ENCODE peak calls at places on chromosomes 13 and 19, in ten cellular contexts. N is left ventricle myocardium inferior, K is colonic mucosa, U is dorsolateral prefrontal cortex, G is GM13977, I is brain microvascular endothelial cell, Y is fibroblast of pulmonary artery, C is adrenal gland, S is AG09319, D is ascending aorta. O is an unnamed sample.

GRCh38 chr13:98202026-98202425 is 25.0 kb upstream of the RNF113B start:
- DNase-seq in N (no peak), G (no peak), K (peak; percentile 52), D (no peak), C (no peak), S (no peak), I (no peak), Y (no peak), U (no peak), O (no peak)

GRCh38 chr13:20609145-20609544 is 42.2 kb downstream of the IFT88 start:
- DNase-seq in D (no peak), I (peak; percentile 85), U (no peak), Y (peak; percentile 83), K (no peak), N (no peak), S (peak; percentile 44), G (no peak), C (no peak), O (peak; percentile 68)

GRCh38 chr13:27375686-27376326 is 48.6 kb upstream of the GTF3A start:
- DNase-seq in I (peak; percentile 71), N (peak; percentile 46), D (no peak), K (peak; percentile 84), U (no peak), S (no peak), Y (peak; percentile 74), C (peak; percentile 51), G (peak; percentile 63), O (peak; percentile 68)

GRCh38 chr19:11678504-11678903 is 60.2 kb downstream of the ZNF823 start:
- DNase-seq in S (no peak), K (no peak), Y (no peak), D (no peak), U (no peak), I (no peak), N (no peak), C (no peak), G (no peak), O (no peak)

GRCh38 chr13:23467048-23467931 is 33.8 kb upstream of the SACS start:
- DNase-seq in Y (no peak), K (no peak), I (no peak), N (no peak), D (no peak), U (no peak), C (peak; percentile 17), S (no peak), G (no peak), O (no peak)

GRCh38 chr19:41298327-41298964 is 11.5 kb upstream of the CCDC97 start:
- DNase-seq in I (peak; percentile 91), D (peak; percentile 70), G (no peak), Y (peak; percentile 74), S (peak; percentile 69), C (peak; percentile 53), N (peak; percentile 79), K (peak; percentile 45), U (no peak), O (no peak)

GRCh38 chr13:41004875-41005693 is 14.0 kb downstream of the ELF1 start:
- DNase-seq in U (no peak), Y (peak; percentile 27), N (no peak), G (no peak), S (no peak), I (no peak), D (no peak), C (no peak), K (no peak), O (no peak)

GRCh38 chr19:44608391-44608821 is 5.0 kb upstream of the IGSF23 start:
- DNase-seq in G (no peak), I (no peak), K (peak; percentile 57), S (no peak), N (no peak), Y (peak; percentile 55), D (no peak), C (no peak), U (no peak), O (peak; percentile 68)

GRCh38 chr19:18644144-18645034 is 7.6 kb downstream of the KLHL26 start:
- DNase-seq in D (no peak), G (no peak), U (no peak), S (no peak), N (no peak), C (no peak), I (no peak), K (no peak), Y (no peak), O (no peak)
- TF ChIP-seq CTCF in D (no peak), G (no peak), U (no peak), S (no peak), N (no peak), C (no peak), I (no peak), K (no peak), Y (no peak), O (no peak)

GRCh38 chr19:1173845-1174809 is at the start of gene SBNO2:
- DNase-seq in S (peak; percentile 58), K (peak; percentile 96), I (peak; percentile 78), Y (peak; percentile 90), N (peak; percentile 88), U (peak; percentile 78), G (peak; percentile 100), D (no peak), C (peak; percentile 95), O (peak; percentile 87)

GRCh38 chr19:1181606-1182005 is 7.5 kb upstream of the SBNO2 start:
- DNase-seq in C (no peak), Y (no peak), S (no peak), D (no peak), G (no peak), I (no peak), K (peak; percentile 84), N (no peak), U (no peak), O (no peak)

GRCh38 chr19:1175020-1175419 is 952 bp upstream of the SBNO2 start:
- DNase-seq in Y (no peak), N (no peak), K (no peak), I (no peak), G (peak; percentile 76), D (no peak), C (no peak), S (no peak), U (no peak), O (no peak)

GRCh38 chr19:1173160-1173844 is 766 bp downstream of the SBNO2 start:
- DNase-seq in C (no peak), Y (peak; percentile 22), N (no peak), U (no peak), S (no peak), I (no peak), D (no peak), G (no peak), K (peak; percentile 52), O (no peak)

GRCh38 chr19:1177322-1178114 is 3.5 kb upstream of the SBNO2 start:
- DNase-seq in Y (peak; percentile 95), G (no peak), N (no peak), K (no peak), C (no peak), I (peak; percentile 91), S (peak; percentile 94), D (no peak), U (no peak), O (peak; percentile 99)
- TF ChIP-seq CTCF in Y (peak; percentile 32), G (no peak), N (no peak), K (no peak), C (no peak), I (peak; percentile 58), S (peak; percentile 41), D (no peak), U (no peak), O (peak; percentile 26)

DNA sequence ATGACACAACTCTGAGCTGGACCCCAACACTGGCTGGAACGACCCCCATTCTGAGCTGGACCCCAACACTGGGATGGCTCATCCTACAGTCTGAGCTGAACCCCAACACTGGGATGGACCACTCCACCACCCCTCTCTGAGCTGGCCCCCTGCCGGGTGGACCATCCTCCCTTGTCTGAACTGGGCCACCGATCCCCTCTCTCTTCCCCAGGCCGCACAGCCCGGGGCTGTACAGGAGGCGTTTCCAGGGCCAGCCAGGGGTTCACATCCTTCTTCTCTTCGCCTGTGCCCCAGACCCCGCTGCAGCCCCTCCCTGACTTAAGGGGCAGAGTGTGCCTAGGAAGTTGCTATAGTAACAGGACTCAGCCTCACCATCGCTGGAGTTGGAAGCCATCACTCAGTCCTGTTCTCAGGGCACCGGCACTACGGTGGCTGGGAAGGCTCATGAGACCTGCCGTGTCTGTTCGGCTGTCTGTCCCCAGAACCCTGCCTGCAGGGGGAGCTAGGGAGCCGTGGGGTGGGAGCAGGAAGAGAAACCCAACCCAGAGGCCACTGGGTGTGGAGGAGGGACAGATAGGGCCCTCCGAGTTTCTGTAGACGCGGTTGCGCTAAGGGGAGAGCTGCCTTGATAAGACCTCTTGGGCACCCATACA is 3.7 kb downstream of the PRKACA start:
- DNase-seq in Y (no peak), C (peak; percentile 61), I (no peak), D (no peak), U (no peak), N (peak; percentile 42), K (peak; percentile 61), S (no peak), G (no peak), O (no peak)
- TF ChIP-seq CTCF in Y (peak; percentile 28), C (peak; percentile 11), I (peak; percentile 48), D (no peak), U (no peak), N (peak; percentile 33), K (no peak), S (peak; percentile 9), G (peak; percentile 50), O (peak; percentile 35)

GRCh38 chr19:16070366-16070990 is 5.8 kb upstream of the TPM4 start:
- DNase-seq in I (no peak), S (no peak), Y (no peak), D (peak; percentile 75), G (peak; percentile 84), N (peak; percentile 46), C (no peak), U (no peak), K (peak; percentile 96), O (peak; percentile 85)

GRCh38 chr19:16067205-16067938 is 8.9 kb upstream of the TPM4 start:
- DNase-seq in N (no peak), D (peak; percentile 67), U (no peak), G (no peak), I (peak; percentile 83), C (no peak), S (peak; percentile 84), Y (peak; percentile 91), K (peak; percentile 79), O (peak; percentile 92)

GRCh38 chr19:16069813-16070365 is 6.4 kb upstream of the TPM4 start:
- DNase-seq in I (no peak), U (no peak), S (no peak), N (no peak), G (no peak), K (no peak), D (no peak), Y (no peak), C (no peak), O (no peak)

GRCh38 chr19:16066611-16067104 is 9.6 kb upstream of the TPM4 start:
- DNase-seq in N (no peak), S (no peak), Y (peak; percentile 80), I (peak; percentile 76), K (peak; percentile 81), G (peak; percentile 73), D (no peak), C (no peak), U (no peak), O (peak; percentile 88)

DNA sequence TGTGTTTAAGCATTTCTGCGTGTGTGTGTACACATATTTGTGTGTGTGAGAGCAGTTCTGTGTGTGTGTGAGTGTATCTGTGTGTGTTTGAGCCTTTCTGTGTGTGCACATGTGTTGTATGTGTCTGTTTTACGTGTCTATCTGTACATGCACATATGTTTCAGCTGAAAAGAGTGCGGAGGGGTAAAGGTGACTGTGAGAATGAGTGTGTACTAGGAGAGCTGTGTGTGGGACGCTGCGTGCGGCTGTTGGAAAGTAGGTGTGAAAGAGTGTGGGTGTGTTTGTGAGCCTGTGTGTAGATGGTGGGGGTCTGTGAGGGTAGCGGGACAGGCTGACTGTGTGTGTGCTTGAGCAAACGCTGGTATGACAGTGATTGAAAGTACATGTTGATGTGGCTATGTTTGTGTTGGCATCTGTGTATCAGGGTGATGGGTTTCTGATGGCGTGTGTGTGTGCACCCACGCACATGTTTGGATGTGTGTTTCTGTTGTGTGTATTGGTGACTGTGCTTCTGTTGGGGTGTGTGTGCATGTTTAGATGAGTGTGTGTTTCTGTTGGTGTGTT is 7.5 kb upstream of the TPM4 start:
- DNase-seq in I (no peak), G (no peak), K (no peak), C (no peak), U (no peak), D (no peak), S (no peak), N (no peak), Y (no peak), O (no peak)
- TF ChIP-seq CTCF in I (no peak), G (no peak), K (no peak), C (no peak), U (no peak), D (no peak), S (no peak), N (no peak), Y (no peak), O (no peak)